ENCODE peak calls at places on chromosomes 13 and 19, in nine cellular contexts. D, G, I, H, P, J, R, W and U are unnamed samples.

GRCh38 chr19:43504426-43505185 is at the start of gene PHLDB3:
- DNase-seq in P (peak; percentile 60), D (peak; percentile 46), G (no peak), H (peak; percentile 53), R (peak; percentile 46), J (peak; percentile 60), I (peak; percentile 57), W (peak; percentile 41), U (no peak)

GRCh38 chr13:32205426-32206096 is 109.6 kb downstream of the ZAR1L start:
- DNase-seq in R (no peak), J (no peak), G (no peak), D (no peak), H (no peak), I (no peak), P (no peak), W (no peak), U (no peak)

GRCh38 chr19:34639491-34640085 is 37.4 kb downstream of the SCGB2B2 start:
- DNase-seq in P (peak; percentile 40), G (peak; percentile 86), R (peak; percentile 73), H (peak; percentile 36), I (no peak), J (peak; percentile 72), W (peak; percentile 63), D (peak; percentile 74), U (peak; percentile 49)

GRCh38 chr19:2542341-2543069 is 66.6 kb downstream of the GADD45B start:
- DNase-seq in H (peak; percentile 57), P (peak; percentile 34), G (no peak), J (no peak), D (peak; percentile 56), I (no peak), R (no peak), W (no peak), U (no peak)

GRCh38 chr19:22331521-22331920 is 45.3 kb downstream of the ZNF729 start:
- DNase-seq in J (no peak), I (no peak), D (no peak), G (no peak), H (no peak), P (no peak), R (no peak), W (no peak), U (no peak)

GRCh38 chr13:30898721-30899188 is 7.3 kb upstream of the MEDAG start:
- DNase-seq in J (peak; percentile 92), G (no peak), D (no peak), P (no peak), R (no peak), W (peak; percentile 57), H (no peak), I (no peak), U (peak; percentile 75)

GRCh38 chr13:24540236-24541126 is 27.9 kb upstream of the PARP4 start:
- DNase-seq in J (peak; percentile 9), P (no peak), G (peak; percentile 41), I (no peak), D (no peak), R (no peak), H (peak; percentile 33), W (no peak), U (no peak)

GRCh38 chr13:76164290-76164689 is 528.2 kb downstream of the LMO7 start:
- DNase-seq in D (no peak), R (no peak), W (peak; percentile 46), J (peak; percentile 33), I (no peak), G (no peak), P (no peak), H (no peak), U (no peak)

GRCh38 chr19:16161848-16162247 is 11.5 kb downstream of the CIB3 start:
- DNase-seq in W (peak; percentile 92), D (no peak), P (no peak), J (peak; percentile 86), H (no peak), I (no peak), G (no peak), R (no peak), U (peak; percentile 16)

GRCh38 chr19:39557791-39558622 is 18.0 kb upstream of the EID2 start:
- DNase-seq in W (no peak), R (no peak), P (no peak), D (peak; percentile 78), G (no peak), I (no peak), J (peak; percentile 17), H (no peak), U (no peak)

GRCh38 chr13:80160110-80160509 is 180.8 kb downstream of the SPRY2 start:
- DNase-seq in G (no peak), D (no peak), H (no peak), J (no peak), P (no peak), W (no peak), I (no peak), R (no peak), U (no peak)

DNA sequence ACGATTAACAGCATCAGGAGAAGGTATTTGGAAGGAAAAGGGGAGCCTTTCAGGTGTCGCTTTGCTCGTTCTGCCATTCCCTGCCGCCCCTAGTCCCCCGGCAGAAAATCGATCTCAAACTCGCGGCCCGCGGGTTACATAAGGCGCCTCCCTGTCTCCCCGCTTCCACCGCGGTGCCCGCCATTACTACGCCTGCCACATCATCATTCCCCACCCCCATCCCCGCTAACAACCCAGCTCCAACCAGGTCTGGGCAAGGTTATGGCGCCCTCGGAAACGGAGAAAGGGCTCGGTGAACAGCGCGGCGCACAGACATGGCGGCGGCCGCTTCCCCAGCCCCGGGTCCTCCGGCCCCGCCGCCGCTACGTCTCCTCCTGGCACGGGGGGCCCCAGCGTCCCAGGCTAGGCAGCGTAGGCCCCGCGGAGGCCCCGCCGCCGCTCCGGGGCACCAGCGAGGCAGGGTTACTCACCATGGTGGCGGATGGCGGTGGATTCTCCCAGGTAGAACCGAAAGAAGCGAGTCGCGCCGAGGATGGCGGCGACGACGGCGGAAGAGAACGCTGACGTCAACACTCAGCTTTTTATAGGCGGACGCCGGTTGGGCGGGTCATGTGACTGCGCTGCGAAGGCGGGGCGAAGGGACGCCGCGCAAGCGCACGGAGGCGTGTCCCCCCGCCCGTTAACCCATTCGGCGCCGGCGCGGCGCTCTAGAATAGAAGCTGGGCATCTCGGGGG is at the start of gene EEF2:
- DNase-seq in G (peak; percentile 98), I (peak; percentile 85), P (peak; percentile 92), D (peak; percentile 97), W (peak; percentile 86), J (peak; percentile 96), H (peak; percentile 94), R (peak; percentile 93), U (peak; percentile 81)
- TF ChIP-seq CTCF in G (no peak), I (no peak), P (no peak), D (no peak), W (no peak), J (no peak), H (no peak), R (no peak), U (no peak)

GRCh38 chr19:41541990-41542584 is 33.9 kb upstream of the CEACAM21 start:
- DNase-seq in H (peak; percentile 37), I (no peak), W (peak; percentile 45), P (peak; percentile 74), G (peak; percentile 57), D (peak; percentile 86), J (peak; percentile 37), R (peak; percentile 52), U (no peak)
- TF ChIP-seq CTCF in H (peak; percentile 37), I (peak; percentile 15), W (peak; percentile 53), P (peak; percentile 33), G (peak; percentile 61), D (peak; percentile 64), J (peak; percentile 65), R (peak; percentile 40), U (peak; percentile 42)

GRCh38 chr19:19403373-19403901 is 2.0 kb upstream of the GATAD2A start:
- DNase-seq in G (no peak), J (peak; percentile 73), R (no peak), I (no peak), H (no peak), D (no peak), W (peak; percentile 73), P (no peak), U (no peak)

GRCh38 chr19:19406878-19407639 is 1.6 kb downstream of the GATAD2A start:
- DNase-seq in I (peak; percentile 45), G (peak; percentile 28), J (peak; percentile 60), P (peak; percentile 74), R (peak; percentile 43), D (peak; percentile 74), W (peak; percentile 64), H (no peak), U (no peak)

GRCh38 chr19:19405919-19406877 is 723 bp downstream of the GATAD2A start:
- DNase-seq in W (peak; percentile 41), P (peak; percentile 57), H (peak; percentile 76), R (peak; percentile 64), G (peak; percentile 80), D (peak; percentile 52), I (no peak), J (peak; percentile 74), U (no peak)

GRCh38 chr19:19402656-19403372 is 2.7 kb upstream of the GATAD2A start:
- DNase-seq in G (no peak), P (no peak), I (no peak), J (peak; percentile 58), D (no peak), W (peak; percentile 58), H (no peak), R (no peak), U (no peak)

GRCh38 chr19:19404879-19405860 is at the start of gene GATAD2A:
- DNase-seq in P (peak; percentile 96), H (peak; percentile 93), G (peak; percentile 96), I (peak; percentile 89), R (peak; percentile 96), W (peak; percentile 92), D (peak; percentile 96), J (peak; percentile 100), U (peak; percentile 91)
- TF ChIP-seq CTCF in P (no peak), H (no peak), G (peak; percentile 26), I (no peak), R (peak; percentile 57), W (no peak), D (peak; percentile 21), J (peak; percentile 28), U (peak; percentile 30)

GRCh38 chr19:55099557-55100506 is 17.6 kb downstream of the PPP1R12C start:
- DNase-seq in R (no peak), W (no peak), J (peak; percentile 57), P (no peak), D (no peak), H (peak; percentile 46), I (no peak), G (peak; percentile 46), U (no peak)
- TF ChIP-seq CTCF in R (no peak), W (no peak), J (peak; percentile 9), P (no peak), D (no peak), H (peak; percentile 12), I (no peak), G (peak; percentile 46), U (no peak)

GRCh38 chr19:38221421-38221820 is 2.6 kb downstream of the DPF1 start:
- DNase-seq in W (no peak), P (no peak), G (no peak), H (no peak), R (no peak), I (no peak), J (no peak), D (no peak), U (no peak)

GRCh38 chr19:38221919-38222828 is 1.8 kb downstream of the DPF1 start:
- DNase-seq in W (peak; percentile 43), R (no peak), P (no peak), D (no peak), H (no peak), G (no peak), I (no peak), J (no peak), U (no peak)

GRCh38 chr19:38223617-38224013 is 407 bp downstream of the DPF1 start:
- DNase-seq in J (no peak), G (no peak), R (no peak), P (no peak), H (no peak), W (no peak), D (no peak), I (no peak), U (no peak)

GRCh38 chr19:38223119-38223523 is 901 bp downstream of the DPF1 start:
- DNase-seq in R (no peak), J (no peak), G (no peak), W (no peak), P (no peak), H (no peak), D (no peak), I (no peak), U (no peak)

GRCh38 chr19:38224014-38224862 is at the start of gene DPF1:
- DNase-seq in I (no peak), P (peak; percentile 24), J (peak; percentile 91), G (peak; percentile 93), W (peak; percentile 75), H (peak; percentile 91), R (no peak), D (peak; percentile 86), U (no peak)
- TF ChIP-seq CTCF in I (no peak), P (no peak), J (no peak), G (peak; percentile 33), W (peak; percentile 48), H (peak; percentile 7), R (no peak), D (peak; percentile 31), U (no peak)